ENCODE peak calls at places on chromosomes 2 and 18, in eight cellular contexts. U, W, J, T, X, H, Q and Z are unnamed samples.

GRCh38 chr18:13231151-13231550 is 12.6 kb downstream of the LDLRAD4 start:
- DNase-seq in U (no peak), W (no peak), J (no peak), T (no peak), X (peak), H (no peak), Q (no peak), Z (no peak)

GRCh38 chr2:166406374-166406773 is 30.6 kb upstream of the SCN9A start:
- DNase-seq in U (no peak), W (no peak), J (peak), T (no peak), X (no peak), H (no peak), Q (no peak), Z (no peak)

GRCh38 chr18:55811964-55812363 is 224.0 kb upstream of the TCF4 start:
- DNase-seq in U (no peak), W (no peak), J (no peak), T (no peak), X (no peak), H (no peak), Q (no peak), Z (no peak)

GRCh38 chr18:45670281-45670962 is 53.6 kb upstream of the SLC14A1 start:
- DNase-seq in U (peak), W (no peak), J (peak), T (no peak), X (no peak), H (no peak), Q (no peak), Z (no peak)

GRCh38 chr2:234676109-234676858 is 179.4 kb upstream of the ARL4C start:
- DNase-seq in U (no peak), W (no peak), J (peak), T (no peak), X (no peak), H (no peak), Q (no peak), Z (no peak)

GRCh38 chr2:119407430-119408220 is 24.0 kb upstream of the TMEM37 start:
- DNase-seq in U (peak), W (no peak), J (peak), T (no peak), X (no peak), H (peak), Q (peak), Z (peak)

GRCh38 chr2:99602475-99602874 is 112.7 kb upstream of the REV1 start:
- DNase-seq in U (no peak), W (peak), J (no peak), T (no peak), X (no peak), H (no peak), Q (no peak), Z (peak)

GRCh38 chr2:127086800-127087737 is 19.9 kb downstream of the BIN1 start:
- DNase-seq in U (peak), W (no peak), J (no peak), T (no peak), X (peak), H (no peak), Q (no peak), Z (no peak)

GRCh38 chr18:79598046-79598884 is 81.3 kb upstream of the CTDP1 start:
- DNase-seq in U (no peak), W (no peak), J (no peak), T (no peak), X (no peak), H (no peak), Q (no peak), Z (no peak)

GRCh38 chr2:223076573-223076972 is 24.6 kb downstream of the KCNE4 start:
- DNase-seq in U (peak), W (no peak), J (peak), T (no peak), X (peak), H (no peak), Q (peak), Z (no peak)

GRCh38 chr2:166127217-166128155 is at the start of gene SCN1A:
- DNase-seq in U (peak), W (peak), J (peak), T (peak), X (no peak), H (peak), Q (peak), Z (peak)

GRCh38 chr18:75375341-75375740 is 52.2 kb downstream of the SMIM21 start:
- DNase-seq in U (no peak), W (no peak), J (no peak), T (no peak), X (no peak), H (no peak), Q (no peak), Z (no peak)

GRCh38 chr2:88626171-88627054 is 851 bp downstream of the EIF2AK3 start:
- DNase-seq in U (peak), W (no peak), J (peak), T (peak), X (peak), H (peak), Q (peak), Z (no peak)

GRCh38 chr2:160289803-160290202 is 89.7 kb upstream of the ITGB6 start:
- DNase-seq in U (no peak), W (no peak), J (no peak), T (no peak), X (no peak), H (no peak), Q (no peak), Z (no peak)

GRCh38 chr2:182946949-182947348 is 80.5 kb upstream of the FRZB start:
- DNase-seq in U (peak), W (peak), J (no peak), T (no peak), X (no peak), H (no peak), Q (peak), Z (no peak)

GRCh38 chr2:42045956-42046748 is 1.7 kb upstream of the PKDCC start:
- DNase-seq in U (no peak), W (no peak), J (no peak), T (no peak), X (no peak), H (no peak), Q (no peak), Z (no peak)

GRCh38 chr2:134327367-134327766 is 73.5 kb downstream of the MGAT5 start:
- DNase-seq in U (peak), W (no peak), J (peak), T (no peak), X (no peak), H (no peak), Q (no peak), Z (no peak)

GRCh38 chr18:76121049-76121448 is 374.0 kb downstream of the ZNF516 start:
- DNase-seq in U (no peak), W (no peak), J (no peak), T (no peak), X (no peak), H (no peak), Q (no peak), Z (no peak)

GRCh38 chr2:28661589-28662001 is 90.0 kb upstream of the PPP1CB start:
- DNase-seq in U (peak), W (peak), J (peak), T (no peak), X (no peak), H (peak), Q (no peak), Z (no peak)

GRCh38 chr2:40240067-40240466 is 211.8 kb downstream of the SLC8A1 start:
- DNase-seq in U (peak), W (peak), J (peak), T (peak), X (peak), H (no peak), Q (no peak), Z (peak)

GRCh38 chr18:78764544-78764943 is 215.1 kb upstream of the SALL3 start:
- DNase-seq in U (no peak), W (no peak), J (no peak), T (no peak), X (no peak), H (no peak), Q (no peak), Z (no peak)

GRCh38 chr18:77478619-77479018 is 229.0 kb downstream of the GALR1 start:
- DNase-seq in U (no peak), W (no peak), J (no peak), T (no peak), X (peak), H (no peak), Q (no peak), Z (no peak)

GRCh38 chr2:47904903-47905453 is 1.3 kb downstream of the FBXO11 start:
- DNase-seq in U (peak), W (no peak), J (peak), T (peak), X (peak), H (peak), Q (no peak), Z (no peak)

GRCh38 chr2:75337619-75338018 is 138.3 kb upstream of the TACR1 start:
- DNase-seq in U (no peak), W (no peak), J (no peak), T (no peak), X (no peak), H (no peak), Q (no peak), Z (no peak)

GRCh38 chr2:217941339-217941738 is 61.5 kb downstream of the TNS1 start:
- DNase-seq in U (no peak), W (no peak), J (no peak), T (no peak), X (no peak), H (no peak), Q (no peak), Z (no peak)

GRCh38 chr2:203683932-203684556 is 22.4 kb upstream of the CD28 start:
- DNase-seq in U (peak), W (no peak), J (peak), T (no peak), X (peak), H (peak), Q (no peak), Z (peak)

GRCh38 chr2:96202152-96202856 is 6.3 kb downstream of the STARD7 start:
- DNase-seq in U (no peak), W (no peak), J (no peak), T (no peak), X (no peak), H (no peak), Q (no peak), Z (no peak)

GRCh38 chr2:85253890-85254289 is 73.9 kb downstream of the TGOLN2 start:
- DNase-seq in U (no peak), W (no peak), J (no peak), T (no peak), X (no peak), H (no peak), Q (no peak), Z (no peak)

GRCh38 chr18:21389283-21389682 is 147.3 kb downstream of the GREB1L start:
- DNase-seq in U (no peak), W (no peak), J (peak), T (peak), X (no peak), H (no peak), Q (no peak), Z (no peak)

GRCh38 chr2:38655441-38655840 is 10.5 kb upstream of the GALM start:
- DNase-seq in U (no peak), W (no peak), J (no peak), T (no peak), X (no peak), H (no peak), Q (no peak), Z (no peak)

GRCh38 chr2:236847538-236848263 is 238.0 kb upstream of the COPS8 start:
- DNase-seq in U (no peak), W (no peak), J (no peak), T (no peak), X (no peak), H (no peak), Q (no peak), Z (no peak)

GRCh38 chr2:215929602-215930335 is 83.6 kb downstream of the MREG start:
- DNase-seq in U (peak), W (no peak), J (peak), T (no peak), X (no peak), H (no peak), Q (no peak), Z (no peak)

GRCh38 chr18:28459587-28459986 is 282.7 kb upstream of the CDH2 start:
- DNase-seq in U (no peak), W (no peak), J (peak), T (no peak), X (no peak), H (peak), Q (no peak), Z (no peak)

GRCh38 chr2:208491648-208492047 is 85.1 kb downstream of the PTH2R start:
- DNase-seq in U (no peak), W (no peak), J (no peak), T (no peak), X (no peak), H (no peak), Q (no peak), Z (no peak)

GRCh38 chr2:25062461-25062860 is 20.6 kb downstream of the EFR3B start:
- DNase-seq in U (no peak), W (no peak), J (no peak), T (peak), X (no peak), H (no peak), Q (no peak), Z (no peak)

GRCh38 chr2:30230479-30230854 is 867 bp upstream of the LBH start:
- DNase-seq in U (peak), W (no peak), J (no peak), T (peak), X (peak), H (no peak), Q (no peak), Z (no peak)

GRCh38 chr18:57084331-57085298 is 62.3 kb upstream of the BOD1L2 start:
- DNase-seq in U (no peak), W (no peak), J (no peak), T (no peak), X (no peak), H (no peak), Q (no peak), Z (no peak)